ENCODE peak calls at places on chromosomes 6 and 20, in six cellular contexts. One of them, this sample, is unnamed.

GRCh38 chr6:13762648-13763441 is 51.2 kb upstream of the RANBP9 start:
- DNase-seq in WERI-Rb-1: no peak
- DNase-seq in RWPE2: no peak
- DNase-seq in dorsolateral prefrontal cortex: peak
- DNase-seq in ascending aorta: peak
- DNase-seq in upper lobe of right lung: no peak
- DNase-seq in this sample: peak

GRCh38 chr20:35021063-35021462 is 65.4 kb downstream of the MYH7B start:
- DNase-seq in RWPE2: peak
- DNase-seq in WERI-Rb-1: no peak
- DNase-seq in dorsolateral prefrontal cortex: no peak
- DNase-seq in upper lobe of right lung: no peak
- DNase-seq in ascending aorta: no peak
- DNase-seq in this sample: no peak

GRCh38 chr20:43827940-43828562 is 86.6 kb upstream of the TOX2 start:
- DNase-seq in dorsolateral prefrontal cortex: no peak
- DNase-seq in RWPE2: peak
- DNase-seq in ascending aorta: no peak
- DNase-seq in WERI-Rb-1: no peak
- DNase-seq in upper lobe of right lung: no peak
- DNase-seq in this sample: no peak

GRCh38 chr6:105803439-105803838 is 282.7 kb upstream of the PRDM1 start:
- DNase-seq in dorsolateral prefrontal cortex: no peak
- DNase-seq in WERI-Rb-1: no peak
- DNase-seq in upper lobe of right lung: no peak
- DNase-seq in ascending aorta: no peak
- DNase-seq in RWPE2: no peak
- DNase-seq in this sample: peak

GRCh38 chr6:13217206-13217905 is 111.0 kb downstream of the TBC1D7 start:
- DNase-seq in dorsolateral prefrontal cortex: no peak
- DNase-seq in ascending aorta: no peak
- DNase-seq in upper lobe of right lung: no peak
- DNase-seq in WERI-Rb-1: no peak
- DNase-seq in RWPE2: no peak
- DNase-seq in this sample: peak

GRCh38 chr20:20207291-20207690 is 155.0 kb downstream of the CFAP61 start:
- DNase-seq in RWPE2: no peak
- DNase-seq in ascending aorta: no peak
- DNase-seq in WERI-Rb-1: no peak
- DNase-seq in upper lobe of right lung: no peak
- DNase-seq in dorsolateral prefrontal cortex: no peak
- DNase-seq in this sample: no peak

GRCh38 chr6:35181313-35181932 is 32.3 kb upstream of the SCUBE3 start:
- DNase-seq in upper lobe of right lung: no peak
- DNase-seq in RWPE2: no peak
- DNase-seq in dorsolateral prefrontal cortex: no peak
- DNase-seq in WERI-Rb-1: no peak
- DNase-seq in ascending aorta: peak
- DNase-seq in this sample: no peak

GRCh38 chr20:36084897-36085617 is 69.5 kb upstream of the EPB41L1 start:
- DNase-seq in upper lobe of right lung: no peak
- DNase-seq in WERI-Rb-1: no peak
- DNase-seq in RWPE2: no peak
- DNase-seq in dorsolateral prefrontal cortex: no peak
- DNase-seq in ascending aorta: no peak
- DNase-seq in this sample: no peak

GRCh38 chr6:170086639-170087420 is 204.0 kb downstream of the DLL1 start:
- DNase-seq in ascending aorta: peak
- DNase-seq in dorsolateral prefrontal cortex: peak
- DNase-seq in upper lobe of right lung: peak
- DNase-seq in WERI-Rb-1: no peak
- DNase-seq in RWPE2: peak
- DNase-seq in this sample: no peak

GRCh38 chr20:60224914-60225313 is 266.7 kb downstream of the CDH26 start:
- DNase-seq in WERI-Rb-1: peak
- DNase-seq in RWPE2: no peak
- DNase-seq in ascending aorta: no peak
- DNase-seq in dorsolateral prefrontal cortex: no peak
- DNase-seq in upper lobe of right lung: no peak
- DNase-seq in this sample: no peak

GRCh38 chr6:156030053-156030452 is 574.4 kb upstream of the NOX3 start:
- DNase-seq in ascending aorta: no peak
- DNase-seq in dorsolateral prefrontal cortex: no peak
- DNase-seq in WERI-Rb-1: no peak
- DNase-seq in RWPE2: no peak
- DNase-seq in upper lobe of right lung: no peak
- DNase-seq in this sample: no peak

GRCh38 chr20:9025643-9026042 is 43.2 kb upstream of the PLCB4 start:
- DNase-seq in ascending aorta: no peak
- DNase-seq in dorsolateral prefrontal cortex: no peak
- DNase-seq in WERI-Rb-1: no peak
- DNase-seq in RWPE2: no peak
- DNase-seq in upper lobe of right lung: no peak
- DNase-seq in this sample: peak

GRCh38 chr6:160217073-160217472 is 41.5 kb downstream of the SLC22A2 start:
- DNase-seq in ascending aorta: no peak
- DNase-seq in dorsolateral prefrontal cortex: no peak
- DNase-seq in WERI-Rb-1: no peak
- DNase-seq in RWPE2: no peak
- DNase-seq in upper lobe of right lung: no peak
- DNase-seq in this sample: no peak

GRCh38 chr6:76481101-76481500 is 408.6 kb upstream of the IMPG1 start:
- DNase-seq in upper lobe of right lung: no peak
- DNase-seq in RWPE2: no peak
- DNase-seq in ascending aorta: no peak
- DNase-seq in dorsolateral prefrontal cortex: no peak
- DNase-seq in WERI-Rb-1: no peak
- DNase-seq in this sample: no peak

GRCh38 chr6:104736545-104736944 is 123.2 kb downstream of the HACE1 start:
- DNase-seq in RWPE2: no peak
- DNase-seq in dorsolateral prefrontal cortex: no peak
- DNase-seq in upper lobe of right lung: no peak
- DNase-seq in ascending aorta: no peak
- DNase-seq in WERI-Rb-1: no peak
- DNase-seq in this sample: no peak

GRCh38 chr20:39038047-39038446 is 75.9 kb downstream of the DHX35 start:
- DNase-seq in ascending aorta: no peak
- DNase-seq in upper lobe of right lung: no peak
- DNase-seq in WERI-Rb-1: no peak
- DNase-seq in RWPE2: no peak
- DNase-seq in dorsolateral prefrontal cortex: no peak
- DNase-seq in this sample: no peak

GRCh38 chr20:44070139-44070900 is 116.7 kb downstream of the JPH2 start:
- DNase-seq in ascending aorta: no peak
- DNase-seq in dorsolateral prefrontal cortex: no peak
- DNase-seq in upper lobe of right lung: peak
- DNase-seq in RWPE2: no peak
- DNase-seq in WERI-Rb-1: no peak
- DNase-seq in this sample: no peak

GRCh38 chr6:142027074-142027473 is 105.7 kb upstream of the GJE1 start:
- DNase-seq in ascending aorta: no peak
- DNase-seq in dorsolateral prefrontal cortex: no peak
- DNase-seq in RWPE2: no peak
- DNase-seq in upper lobe of right lung: no peak
- DNase-seq in WERI-Rb-1: no peak
- DNase-seq in this sample: no peak

GRCh38 chr6:147507162-147508072 is 1.1 kb upstream of the SAMD5 start:
- DNase-seq in dorsolateral prefrontal cortex: peak
- DNase-seq in ascending aorta: no peak
- DNase-seq in WERI-Rb-1: peak
- DNase-seq in upper lobe of right lung: peak
- DNase-seq in RWPE2: no peak
- DNase-seq in this sample: no peak

GRCh38 chr20:24493181-24493580 is 23.8 kb downstream of the SYNDIG1 start:
- DNase-seq in RWPE2: no peak
- DNase-seq in WERI-Rb-1: no peak
- DNase-seq in ascending aorta: no peak
- DNase-seq in dorsolateral prefrontal cortex: no peak
- DNase-seq in upper lobe of right lung: no peak
- DNase-seq in this sample: no peak

GRCh38 chr6:74073429-74073828 is 377.4 kb downstream of the CD109 start:
- DNase-seq in ascending aorta: no peak
- DNase-seq in dorsolateral prefrontal cortex: no peak
- DNase-seq in upper lobe of right lung: no peak
- DNase-seq in RWPE2: no peak
- DNase-seq in WERI-Rb-1: no peak
- DNase-seq in this sample: no peak

GRCh38 chr20:40488401-40488800 is 200.6 kb downstream of the MAFB start:
- DNase-seq in WERI-Rb-1: no peak
- DNase-seq in dorsolateral prefrontal cortex: no peak
- DNase-seq in upper lobe of right lung: no peak
- DNase-seq in ascending aorta: no peak
- DNase-seq in RWPE2: no peak
- DNase-seq in this sample: no peak

GRCh38 chr6:116022841-116023380 is 37.8 kb downstream of the FRK start:
- DNase-seq in dorsolateral prefrontal cortex: no peak
- DNase-seq in RWPE2: no peak
- DNase-seq in ascending aorta: no peak
- DNase-seq in WERI-Rb-1: no peak
- DNase-seq in upper lobe of right lung: no peak
- DNase-seq in this sample: no peak

GRCh38 chr6:130035211-130035610 is 16.8 kb downstream of the L3MBTL3 start:
- DNase-seq in dorsolateral prefrontal cortex: no peak
- DNase-seq in ascending aorta: no peak
- DNase-seq in upper lobe of right lung: no peak
- DNase-seq in RWPE2: no peak
- DNase-seq in WERI-Rb-1: no peak
- DNase-seq in this sample: no peak

GRCh38 chr6:97023982-97024381 is 99.5 kb downstream of the KLHL32 start:
- DNase-seq in ascending aorta: no peak
- DNase-seq in RWPE2: no peak
- DNase-seq in upper lobe of right lung: no peak
- DNase-seq in WERI-Rb-1: no peak
- DNase-seq in dorsolateral prefrontal cortex: no peak
- DNase-seq in this sample: no peak

GRCh38 chr6:33413200-33413599 is 2.4 kb downstream of the PHF1 start:
- DNase-seq in RWPE2: no peak
- DNase-seq in upper lobe of right lung: no peak
- DNase-seq in ascending aorta: no peak
- DNase-seq in dorsolateral prefrontal cortex: no peak
- DNase-seq in WERI-Rb-1: no peak
- DNase-seq in this sample: no peak

GRCh38 chr6:33416386-33417126 is 1.4 kb downstream of the CUTA start:
- DNase-seq in dorsolateral prefrontal cortex: no peak
- DNase-seq in RWPE2: no peak
- DNase-seq in upper lobe of right lung: no peak
- DNase-seq in WERI-Rb-1: no peak
- DNase-seq in ascending aorta: no peak
- DNase-seq in this sample: no peak

GRCh38 chr6:33413601-33414120 is 2.8 kb downstream of the PHF1 start:
- DNase-seq in RWPE2: no peak
- DNase-seq in ascending aorta: no peak
- DNase-seq in upper lobe of right lung: no peak
- DNase-seq in dorsolateral prefrontal cortex: no peak
- DNase-seq in WERI-Rb-1: no peak
- DNase-seq in this sample: no peak

GRCh38 chr6:33415831-33416230 is 2.1 kb downstream of the CUTA start:
- DNase-seq in upper lobe of right lung: no peak
- DNase-seq in WERI-Rb-1: no peak
- DNase-seq in RWPE2: no peak
- DNase-seq in dorsolateral prefrontal cortex: no peak
- DNase-seq in ascending aorta: no peak
- DNase-seq in this sample: no peak

DNA sequence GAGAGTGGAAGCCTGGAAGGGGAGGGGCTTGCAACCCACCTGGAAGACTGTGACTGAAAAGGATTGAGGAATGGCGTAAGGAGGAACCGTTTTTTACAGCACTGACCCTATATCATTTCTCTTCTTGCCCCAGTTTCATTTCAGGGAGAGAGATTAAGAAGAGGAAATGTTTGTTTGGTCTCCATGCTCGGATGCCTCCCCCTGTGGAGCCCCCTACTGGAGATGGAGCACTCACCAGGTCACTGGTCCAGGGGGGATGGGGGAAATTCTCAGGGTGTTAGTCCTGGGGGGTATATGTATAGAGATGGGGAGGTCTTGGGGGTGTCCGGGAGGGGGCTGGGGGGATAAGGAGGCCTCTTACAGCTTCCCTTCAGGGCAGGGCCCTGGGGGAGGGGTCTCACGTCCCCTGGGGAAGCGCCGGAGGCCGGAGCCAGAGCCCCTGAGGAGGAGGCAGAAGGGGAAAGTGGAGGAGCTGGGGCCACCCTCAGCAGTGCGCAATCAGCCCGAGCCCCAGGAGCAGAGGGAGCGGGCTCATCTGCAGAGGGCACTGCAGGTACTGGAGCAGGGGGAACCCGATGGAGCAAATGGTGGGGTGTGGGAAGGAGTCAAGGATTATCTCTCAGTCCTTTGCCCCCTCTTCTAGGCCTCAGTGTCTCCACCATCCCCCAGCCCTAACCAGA is 3.2 kb downstream of the CUTA start:
- DNase-seq in RWPE2: no peak
- DNase-seq in WERI-Rb-1: peak
- DNase-seq in ascending aorta: no peak
- DNase-seq in upper lobe of right lung: no peak
- DNase-seq in dorsolateral prefrontal cortex: no peak
- DNase-seq in this sample: no peak
- TF ChIP-seq CTCF in RWPE2: peak
- TF ChIP-seq CTCF in WERI-Rb-1: peak
- TF ChIP-seq CTCF in ascending aorta: no peak
- TF ChIP-seq CTCF in upper lobe of right lung: peak
- TF ChIP-seq CTCF in dorsolateral prefrontal cortex: no peak
- TF ChIP-seq CTCF in this sample: peak

GRCh38 chr6:168895102-168895812 is 358.4 kb downstream of the THBS2 start:
- DNase-seq in WERI-Rb-1: peak
- DNase-seq in RWPE2: no peak
- DNase-seq in dorsolateral prefrontal cortex: peak
- DNase-seq in upper lobe of right lung: peak
- DNase-seq in ascending aorta: peak
- DNase-seq in this sample: no peak
- H3K4me3 ChIP-seq in WERI-Rb-1: no peak
- H3K4me3 ChIP-seq in RWPE2: no peak
- H3K4me3 ChIP-seq in dorsolateral prefrontal cortex: peak
- H3K4me3 ChIP-seq in upper lobe of right lung: peak
- H3K4me3 ChIP-seq in ascending aorta: no peak
- H3K4me3 ChIP-seq in this sample: no peak

GRCh38 chr6:32153252-32153834 is 598 bp upstream of the PPT2 start:
- DNase-seq in dorsolateral prefrontal cortex: peak
- DNase-seq in upper lobe of right lung: peak
- DNase-seq in ascending aorta: no peak
- DNase-seq in WERI-Rb-1: no peak
- DNase-seq in RWPE2: no peak
- DNase-seq in this sample: no peak
- TF ChIP-seq CTCF in dorsolateral prefrontal cortex: no peak
- TF ChIP-seq CTCF in upper lobe of right lung: peak
- TF ChIP-seq CTCF in ascending aorta: no peak
- TF ChIP-seq CTCF in WERI-Rb-1: peak
- TF ChIP-seq CTCF in RWPE2: no peak
- TF ChIP-seq CTCF in this sample: peak

GRCh38 chr6:16585805-16586204 is 175.5 kb downstream of the ATXN1 start:
- DNase-seq in dorsolateral prefrontal cortex: no peak
- DNase-seq in RWPE2: no peak
- DNase-seq in WERI-Rb-1: no peak
- DNase-seq in upper lobe of right lung: no peak
- DNase-seq in ascending aorta: no peak
- DNase-seq in this sample: no peak

GRCh38 chr6:16578695-16579094 is 182.6 kb downstream of the ATXN1 start:
- DNase-seq in upper lobe of right lung: no peak
- DNase-seq in WERI-Rb-1: no peak
- DNase-seq in ascending aorta: no peak
- DNase-seq in dorsolateral prefrontal cortex: no peak
- DNase-seq in RWPE2: no peak
- DNase-seq in this sample: no peak

GRCh38 chr6:16582437-16583150 is 178.7 kb downstream of the ATXN1 start:
- DNase-seq in RWPE2: no peak
- DNase-seq in dorsolateral prefrontal cortex: no peak
- DNase-seq in ascending aorta: no peak
- DNase-seq in upper lobe of right lung: no peak
- DNase-seq in WERI-Rb-1: no peak
- DNase-seq in this sample: no peak

GRCh38 chr6:16583151-16583762 is 178.0 kb downstream of the ATXN1 start:
- DNase-seq in dorsolateral prefrontal cortex: peak
- DNase-seq in upper lobe of right lung: no peak
- DNase-seq in WERI-Rb-1: no peak
- DNase-seq in RWPE2: no peak
- DNase-seq in ascending aorta: no peak
- DNase-seq in this sample: no peak
- H3K4me3 ChIP-seq in dorsolateral prefrontal cortex: peak
- H3K4me3 ChIP-seq in upper lobe of right lung: no peak
- H3K4me3 ChIP-seq in WERI-Rb-1: no peak
- H3K4me3 ChIP-seq in RWPE2: no peak
- H3K4me3 ChIP-seq in ascending aorta: no peak
- H3K4me3 ChIP-seq in this sample: no peak